ENCODE peak calls at places on chromosomes 13 and 19, in ten cellular contexts. One of them, this sample, is unnamed.

GRCh38 chr19:19027228-19027627 is 6.1 kb downstream of the SUGP2 start:
- DNase-seq in CD4-positive, alpha-beta memory T cell: no peak
- DNase-seq in lower lobe of right lung: no peak
- DNase-seq in psoas muscle: no peak
- DNase-seq in GM23248: no peak
- DNase-seq in CD4-positive, CD25-positive, alpha-beta regulatory T cell: no peak
- DNase-seq in tibial nerve: no peak
- DNase-seq in right lobe of liver: no peak
- DNase-seq in naive thymus-derived CD4-positive, alpha-beta T cell: no peak
- DNase-seq in transverse colon: no peak
- DNase-seq in this sample: no peak

GRCh38 chr13:62371737-62372136 is 956.1 kb upstream of the PCDH20 start:
- DNase-seq in right lobe of liver: no peak
- DNase-seq in transverse colon: no peak
- DNase-seq in naive thymus-derived CD4-positive, alpha-beta T cell: no peak
- DNase-seq in CD4-positive, CD25-positive, alpha-beta regulatory T cell: no peak
- DNase-seq in tibial nerve: no peak
- DNase-seq in lower lobe of right lung: no peak
- DNase-seq in GM23248: no peak
- DNase-seq in CD4-positive, alpha-beta memory T cell: no peak
- DNase-seq in psoas muscle: no peak
- DNase-seq in this sample: no peak

GRCh38 chr19:49017666-49018351 is 918 bp upstream of the LHB start:
- DNase-seq in right lobe of liver: no peak
- DNase-seq in psoas muscle: peak; percentile 62
- DNase-seq in tibial nerve: no peak
- DNase-seq in transverse colon: peak; percentile 49
- DNase-seq in GM23248: peak; percentile 83
- DNase-seq in lower lobe of right lung: peak; percentile 67
- DNase-seq in CD4-positive, alpha-beta memory T cell: peak; percentile 69
- DNase-seq in naive thymus-derived CD4-positive, alpha-beta T cell: peak; percentile 68
- DNase-seq in CD4-positive, CD25-positive, alpha-beta regulatory T cell: peak; percentile 59
- DNase-seq in this sample: peak; percentile 83

GRCh38 chr19:48194041-48194871 is 23.8 kb downstream of the ZSWIM9 start:
- DNase-seq in naive thymus-derived CD4-positive, alpha-beta T cell: no peak
- DNase-seq in GM23248: peak; percentile 40
- DNase-seq in CD4-positive, CD25-positive, alpha-beta regulatory T cell: no peak
- DNase-seq in right lobe of liver: peak; percentile 45
- DNase-seq in psoas muscle: no peak
- DNase-seq in transverse colon: no peak
- DNase-seq in lower lobe of right lung: no peak
- DNase-seq in CD4-positive, alpha-beta memory T cell: peak; percentile 18
- DNase-seq in tibial nerve: no peak
- DNase-seq in this sample: peak; percentile 61

GRCh38 chr13:52906122-52906903 is 57.9 kb upstream of the PCDH8 start:
- DNase-seq in psoas muscle: no peak
- DNase-seq in tibial nerve: no peak
- DNase-seq in right lobe of liver: no peak
- DNase-seq in lower lobe of right lung: no peak
- DNase-seq in CD4-positive, alpha-beta memory T cell: no peak
- DNase-seq in GM23248: no peak
- DNase-seq in transverse colon: no peak
- DNase-seq in naive thymus-derived CD4-positive, alpha-beta T cell: no peak
- DNase-seq in CD4-positive, CD25-positive, alpha-beta regulatory T cell: no peak
- DNase-seq in this sample: no peak

GRCh38 chr13:19817106-19817505 is 34.4 kb upstream of the PSPC1 start:
- DNase-seq in CD4-positive, CD25-positive, alpha-beta regulatory T cell: no peak
- DNase-seq in psoas muscle: no peak
- DNase-seq in tibial nerve: no peak
- DNase-seq in GM23248: no peak
- DNase-seq in naive thymus-derived CD4-positive, alpha-beta T cell: no peak
- DNase-seq in right lobe of liver: peak; percentile 14
- DNase-seq in lower lobe of right lung: no peak
- DNase-seq in CD4-positive, alpha-beta memory T cell: no peak
- DNase-seq in transverse colon: no peak
- DNase-seq in this sample: no peak

GRCh38 chr13:76210262-76210661 is 574.1 kb downstream of the LMO7 start:
- DNase-seq in transverse colon: no peak
- DNase-seq in CD4-positive, CD25-positive, alpha-beta regulatory T cell: no peak
- DNase-seq in tibial nerve: no peak
- DNase-seq in right lobe of liver: no peak
- DNase-seq in lower lobe of right lung: peak; percentile 45
- DNase-seq in psoas muscle: no peak
- DNase-seq in GM23248: no peak
- DNase-seq in CD4-positive, alpha-beta memory T cell: no peak
- DNase-seq in naive thymus-derived CD4-positive, alpha-beta T cell: no peak
- DNase-seq in this sample: no peak

GRCh38 chr19:56156768-56157167 is 15.7 kb downstream of the ZNF444 start:
- DNase-seq in naive thymus-derived CD4-positive, alpha-beta T cell: no peak
- DNase-seq in GM23248: no peak
- DNase-seq in CD4-positive, CD25-positive, alpha-beta regulatory T cell: no peak
- DNase-seq in psoas muscle: no peak
- DNase-seq in tibial nerve: no peak
- DNase-seq in lower lobe of right lung: no peak
- DNase-seq in transverse colon: peak; percentile 60
- DNase-seq in right lobe of liver: no peak
- DNase-seq in CD4-positive, alpha-beta memory T cell: no peak
- DNase-seq in this sample: no peak

GRCh38 chr13:96229356-96229755 is 139.4 kb downstream of the HS6ST3 start:
- DNase-seq in lower lobe of right lung: no peak
- DNase-seq in CD4-positive, alpha-beta memory T cell: no peak
- DNase-seq in tibial nerve: no peak
- DNase-seq in GM23248: peak; percentile 31
- DNase-seq in transverse colon: no peak
- DNase-seq in right lobe of liver: no peak
- DNase-seq in CD4-positive, CD25-positive, alpha-beta regulatory T cell: no peak
- DNase-seq in psoas muscle: no peak
- DNase-seq in naive thymus-derived CD4-positive, alpha-beta T cell: no peak
- DNase-seq in this sample: peak; percentile 28

GRCh38 chr19:56167064-56167578 is 8.7 kb upstream of the GALP start:
- DNase-seq in tibial nerve: no peak
- DNase-seq in right lobe of liver: no peak
- DNase-seq in naive thymus-derived CD4-positive, alpha-beta T cell: no peak
- DNase-seq in lower lobe of right lung: no peak
- DNase-seq in transverse colon: no peak
- DNase-seq in GM23248: no peak
- DNase-seq in psoas muscle: no peak
- DNase-seq in CD4-positive, CD25-positive, alpha-beta regulatory T cell: no peak
- DNase-seq in CD4-positive, alpha-beta memory T cell: no peak
- DNase-seq in this sample: no peak

GRCh38 chr13:32720026-32720425 is 133.8 kb downstream of the PDS5B start:
- DNase-seq in naive thymus-derived CD4-positive, alpha-beta T cell: no peak
- DNase-seq in lower lobe of right lung: no peak
- DNase-seq in transverse colon: no peak
- DNase-seq in right lobe of liver: no peak
- DNase-seq in psoas muscle: no peak
- DNase-seq in tibial nerve: no peak
- DNase-seq in CD4-positive, CD25-positive, alpha-beta regulatory T cell: no peak
- DNase-seq in CD4-positive, alpha-beta memory T cell: no peak
- DNase-seq in GM23248: peak; percentile 23
- DNase-seq in this sample: no peak

GRCh38 chr13:105735269-105735668 is 800.2 kb downstream of the EFNB2 start:
- DNase-seq in GM23248: no peak
- DNase-seq in naive thymus-derived CD4-positive, alpha-beta T cell: no peak
- DNase-seq in CD4-positive, alpha-beta memory T cell: no peak
- DNase-seq in psoas muscle: no peak
- DNase-seq in CD4-positive, CD25-positive, alpha-beta regulatory T cell: no peak
- DNase-seq in tibial nerve: no peak
- DNase-seq in lower lobe of right lung: no peak
- DNase-seq in transverse colon: no peak
- DNase-seq in right lobe of liver: no peak
- DNase-seq in this sample: no peak

GRCh38 chr13:72290962-72291681 is 424.1 kb upstream of the DACH1 start:
- DNase-seq in lower lobe of right lung: no peak
- DNase-seq in tibial nerve: no peak
- DNase-seq in GM23248: no peak
- DNase-seq in right lobe of liver: no peak
- DNase-seq in psoas muscle: no peak
- DNase-seq in CD4-positive, alpha-beta memory T cell: no peak
- DNase-seq in CD4-positive, CD25-positive, alpha-beta regulatory T cell: no peak
- DNase-seq in transverse colon: no peak
- DNase-seq in naive thymus-derived CD4-positive, alpha-beta T cell: no peak
- DNase-seq in this sample: no peak

GRCh38 chr19:49588370-49589122 is 2.4 kb upstream of the PRR12 start:
- DNase-seq in CD4-positive, alpha-beta memory T cell: peak; percentile 33
- DNase-seq in psoas muscle: no peak
- DNase-seq in naive thymus-derived CD4-positive, alpha-beta T cell: peak; percentile 56
- DNase-seq in transverse colon: no peak
- DNase-seq in lower lobe of right lung: no peak
- DNase-seq in tibial nerve: no peak
- DNase-seq in right lobe of liver: no peak
- DNase-seq in CD4-positive, CD25-positive, alpha-beta regulatory T cell: peak; percentile 40
- DNase-seq in GM23248: no peak
- DNase-seq in this sample: no peak

GRCh38 chr19:34306824-34307223 is 52.5 kb downstream of the GARRE1 start:
- DNase-seq in naive thymus-derived CD4-positive, alpha-beta T cell: no peak
- DNase-seq in lower lobe of right lung: no peak
- DNase-seq in tibial nerve: no peak
- DNase-seq in psoas muscle: no peak
- DNase-seq in CD4-positive, CD25-positive, alpha-beta regulatory T cell: no peak
- DNase-seq in GM23248: no peak
- DNase-seq in transverse colon: no peak
- DNase-seq in CD4-positive, alpha-beta memory T cell: no peak
- DNase-seq in right lobe of liver: no peak
- DNase-seq in this sample: no peak

GRCh38 chr19:34308381-34309367 is 54.3 kb downstream of the GARRE1 start:
- DNase-seq in lower lobe of right lung: no peak
- DNase-seq in CD4-positive, CD25-positive, alpha-beta regulatory T cell: peak; percentile 50
- DNase-seq in transverse colon: no peak
- DNase-seq in right lobe of liver: no peak
- DNase-seq in tibial nerve: no peak
- DNase-seq in GM23248: peak; percentile 27
- DNase-seq in naive thymus-derived CD4-positive, alpha-beta T cell: peak; percentile 79
- DNase-seq in CD4-positive, alpha-beta memory T cell: peak; percentile 55
- DNase-seq in psoas muscle: no peak
- DNase-seq in this sample: no peak

GRCh38 chr19:34305221-34306058 is 51.1 kb downstream of the GARRE1 start:
- DNase-seq in CD4-positive, CD25-positive, alpha-beta regulatory T cell: no peak
- DNase-seq in transverse colon: no peak
- DNase-seq in lower lobe of right lung: no peak
- DNase-seq in psoas muscle: no peak
- DNase-seq in GM23248: no peak
- DNase-seq in naive thymus-derived CD4-positive, alpha-beta T cell: no peak
- DNase-seq in tibial nerve: no peak
- DNase-seq in CD4-positive, alpha-beta memory T cell: no peak
- DNase-seq in right lobe of liver: no peak
- DNase-seq in this sample: peak; percentile 22

GRCh38 chr19:34309368-34310138 is 55.2 kb downstream of the GARRE1 start:
- DNase-seq in lower lobe of right lung: no peak
- DNase-seq in right lobe of liver: no peak
- DNase-seq in psoas muscle: no peak
- DNase-seq in CD4-positive, alpha-beta memory T cell: no peak
- DNase-seq in CD4-positive, CD25-positive, alpha-beta regulatory T cell: no peak
- DNase-seq in GM23248: no peak
- DNase-seq in transverse colon: no peak
- DNase-seq in naive thymus-derived CD4-positive, alpha-beta T cell: no peak
- DNase-seq in tibial nerve: no peak
- DNase-seq in this sample: no peak

GRCh38 chr19:34306213-34306661 is 51.9 kb downstream of the GARRE1 start:
- DNase-seq in CD4-positive, alpha-beta memory T cell: no peak
- DNase-seq in psoas muscle: no peak
- DNase-seq in right lobe of liver: peak; percentile 91
- DNase-seq in tibial nerve: no peak
- DNase-seq in GM23248: no peak
- DNase-seq in lower lobe of right lung: no peak
- DNase-seq in naive thymus-derived CD4-positive, alpha-beta T cell: no peak
- DNase-seq in transverse colon: peak; percentile 43
- DNase-seq in CD4-positive, CD25-positive, alpha-beta regulatory T cell: no peak
- DNase-seq in this sample: no peak
- H3K4me1 ChIP-seq in CD4-positive, alpha-beta memory T cell: peaks cover 38% of the 10 kb centered on the region
- H3K4me1 ChIP-seq in psoas muscle: peaks cover 36% of the 10 kb centered on the region
- H3K4me1 ChIP-seq in right lobe of liver: peaks cover 56% of the 10 kb centered on the region
- H3K4me1 ChIP-seq in tibial nerve: peaks cover 49% of the 10 kb centered on the region
- H3K4me1 ChIP-seq in GM23248: peaks cover 11% of the 10 kb centered on the region
- H3K4me1 ChIP-seq in lower lobe of right lung: peaks cover 19% of the 10 kb centered on the region
- H3K4me1 ChIP-seq in naive thymus-derived CD4-positive, alpha-beta T cell: peaks cover 8% of the 10 kb centered on the region
- H3K4me1 ChIP-seq in transverse colon: peaks cover 5% of the 10 kb centered on the region
- H3K4me1 ChIP-seq in CD4-positive, CD25-positive, alpha-beta regulatory T cell: peaks cover 35% of the 10 kb centered on the region
- H3K4me1 ChIP-seq in this sample: peaks cover 10% of the 10 kb centered on the region

DNA sequence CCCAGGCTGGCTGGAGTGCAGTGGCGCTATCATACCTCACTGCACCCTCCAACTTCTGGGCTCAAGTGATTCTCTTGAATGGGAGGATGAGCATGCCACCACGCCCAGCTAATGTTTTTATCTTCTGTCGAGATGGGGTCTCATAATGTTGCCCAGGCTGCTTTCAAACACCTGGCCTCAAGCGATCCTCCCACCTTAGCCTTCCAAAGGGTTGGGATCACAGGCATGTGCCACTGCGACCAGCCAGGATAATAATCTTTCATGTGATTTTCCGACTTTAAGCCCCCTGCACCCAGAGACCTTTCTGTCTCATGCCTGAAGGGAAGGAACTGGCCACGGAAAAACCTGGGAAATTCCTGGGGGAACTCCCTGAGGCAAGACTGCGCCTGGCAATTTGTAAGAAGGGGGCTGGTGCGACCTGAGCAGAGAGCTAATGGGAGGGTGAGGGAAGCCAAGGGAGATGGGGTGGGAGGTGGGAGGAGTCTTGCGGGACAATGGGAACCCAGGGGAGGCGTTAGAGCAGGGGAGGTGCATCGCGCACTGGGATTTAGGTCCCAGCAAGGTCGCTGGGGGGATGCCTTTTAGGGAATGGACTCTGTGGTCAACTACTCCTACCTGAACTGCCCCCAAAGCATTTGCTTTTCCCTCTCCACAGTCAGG is 1.2 kb upstream of the CCDC124 start:
- DNase-seq in CD4-positive, CD25-positive, alpha-beta regulatory T cell: no peak
- DNase-seq in naive thymus-derived CD4-positive, alpha-beta T cell: no peak
- DNase-seq in right lobe of liver: no peak
- DNase-seq in psoas muscle: no peak
- DNase-seq in CD4-positive, alpha-beta memory T cell: no peak
- DNase-seq in transverse colon: no peak
- DNase-seq in lower lobe of right lung: peak; percentile 44
- DNase-seq in GM23248: no peak
- DNase-seq in tibial nerve: no peak
- DNase-seq in this sample: peak; percentile 87
- H3K4me3 ChIP-seq in CD4-positive, CD25-positive, alpha-beta regulatory T cell: peak overlapping the region; percentile 78
- H3K4me3 ChIP-seq in naive thymus-derived CD4-positive, alpha-beta T cell: peak overlapping the region; percentile 69
- H3K4me3 ChIP-seq in right lobe of liver: peak overlapping the region; percentile 67
- H3K4me3 ChIP-seq in psoas muscle: peak overlapping the region; percentile 81
- H3K4me3 ChIP-seq in CD4-positive, alpha-beta memory T cell: no peak overlapping the region
- H3K4me3 ChIP-seq in transverse colon: peak overlapping the region; percentile 92
- H3K4me3 ChIP-seq in lower lobe of right lung: peak overlapping the region; percentile 78
- H3K4me3 ChIP-seq in GM23248: peak overlapping the region; percentile 80
- H3K4me3 ChIP-seq in tibial nerve: peak overlapping the region; percentile 84
- H3K4me3 ChIP-seq in this sample: peak overlapping the region; percentile 87

GRCh38 chr19:50668416-50669318 is 19.4 kb downstream of the C19orf81 start:
- DNase-seq in right lobe of liver: no peak
- DNase-seq in GM23248: peak; percentile 18
- DNase-seq in CD4-positive, CD25-positive, alpha-beta regulatory T cell: no peak
- DNase-seq in naive thymus-derived CD4-positive, alpha-beta T cell: no peak
- DNase-seq in tibial nerve: no peak
- DNase-seq in psoas muscle: no peak
- DNase-seq in CD4-positive, alpha-beta memory T cell: no peak
- DNase-seq in lower lobe of right lung: no peak
- DNase-seq in transverse colon: no peak
- DNase-seq in this sample: no peak
- H3K27me3 ChIP-seq in right lobe of liver: peaks cover 7% of the 10 kb centered on the region
- H3K27me3 ChIP-seq in GM23248: peaks cover 44% of the 10 kb centered on the region
- H3K27me3 ChIP-seq in CD4-positive, CD25-positive, alpha-beta regulatory T cell: no peaks in the 10 kb centered on the region
- H3K27me3 ChIP-seq in naive thymus-derived CD4-positive, alpha-beta T cell: no peaks in the 10 kb centered on the region
- H3K27me3 ChIP-seq in tibial nerve: no peaks in the 10 kb centered on the region
- H3K27me3 ChIP-seq in psoas muscle: no peaks in the 10 kb centered on the region
- H3K27me3 ChIP-seq in CD4-positive, alpha-beta memory T cell: no peaks in the 10 kb centered on the region
- H3K27me3 ChIP-seq in lower lobe of right lung: peaks cover 75% of the 10 kb centered on the region
- H3K27me3 ChIP-seq in transverse colon: peaks cover 90% of the 10 kb centered on the region
- H3K27me3 ChIP-seq in this sample: peaks cover 45% of the 10 kb centered on the region

GRCh38 chr19:46413262-46414031 is at the start of gene CCDC8:
- DNase-seq in GM23248: peak; percentile 74
- DNase-seq in CD4-positive, alpha-beta memory T cell: no peak
- DNase-seq in tibial nerve: peak; percentile 47
- DNase-seq in CD4-positive, CD25-positive, alpha-beta regulatory T cell: no peak
- DNase-seq in right lobe of liver: no peak
- DNase-seq in lower lobe of right lung: peak; percentile 75
- DNase-seq in naive thymus-derived CD4-positive, alpha-beta T cell: no peak
- DNase-seq in transverse colon: peak; percentile 57
- DNase-seq in psoas muscle: peak; percentile 75
- DNase-seq in this sample: no peak
- H3K4me1 ChIP-seq in GM23248: peaks cover 4% of the 10 kb centered on the region
- H3K4me1 ChIP-seq in CD4-positive, alpha-beta memory T cell: peaks cover 7% of the 10 kb centered on the region
- H3K4me1 ChIP-seq in tibial nerve: peaks cover 59% of the 10 kb centered on the region
- H3K4me1 ChIP-seq in CD4-positive, CD25-positive, alpha-beta regulatory T cell: peaks cover 6% of the 10 kb centered on the region
- H3K4me1 ChIP-seq in right lobe of liver: peaks cover 7% of the 10 kb centered on the region
- H3K4me1 ChIP-seq in lower lobe of right lung: peaks cover 21% of the 10 kb centered on the region
- H3K4me1 ChIP-seq in naive thymus-derived CD4-positive, alpha-beta T cell: no peaks in the 10 kb centered on the region
- H3K4me1 ChIP-seq in transverse colon: no peaks in the 10 kb centered on the region
- H3K4me1 ChIP-seq in psoas muscle: no peaks in the 10 kb centered on the region
- H3K4me1 ChIP-seq in this sample: peaks cover 12% of the 10 kb centered on the region

This sample was measured in HAP-1.